ENCODE peak calls at places on chromosomes 7 and 10, in four cellular contexts. One of them, this sample, is unnamed.

GRCh38 chr10:77696584-77696983 is 59.0 kb upstream of the KCNMA1 start:
- DNase-seq in activated T-helper 9 cell treated with anti-CD3 and anti-CD28 coated beads, Interleukin-2, amount 50 U/mL, for 16 hours: no peak
- DNase-seq in right cardiac atrium: no peak
- DNase-seq in T-helper 17 cell: no peak
- DNase-seq in this sample: no peak

GRCh38 chr10:22445460-22445859 is 100.2 kb downstream of the SPAG6 start:
- DNase-seq in T-helper 17 cell: no peak
- DNase-seq in right cardiac atrium: no peak
- DNase-seq in activated T-helper 9 cell treated with anti-CD3 and anti-CD28 coated beads, Interleukin-2, amount 50 U/mL, for 16 hours: no peak
- DNase-seq in this sample: no peak

GRCh38 chr7:23520582-23520981 is 11.2 kb downstream of the TRA2A start:
- DNase-seq in activated T-helper 9 cell treated with anti-CD3 and anti-CD28 coated beads, Interleukin-2, amount 50 U/mL, for 16 hours: no peak
- DNase-seq in T-helper 17 cell: no peak
- DNase-seq in right cardiac atrium: no peak
- DNase-seq in this sample: no peak

GRCh38 chr10:78047314-78047891 is 13.7 kb downstream of the RPS24 start:
- DNase-seq in T-helper 17 cell: peak; percentile 81
- DNase-seq in activated T-helper 9 cell treated with anti-CD3 and anti-CD28 coated beads, Interleukin-2, amount 50 U/mL, for 16 hours: peak; percentile 62
- DNase-seq in right cardiac atrium: peak; percentile 89
- DNase-seq in this sample: peak; percentile 64

GRCh38 chr10:48284002-48284546 is 9.6 kb upstream of the FRMPD2 start:
- DNase-seq in right cardiac atrium: no peak
- DNase-seq in activated T-helper 9 cell treated with anti-CD3 and anti-CD28 coated beads, Interleukin-2, amount 50 U/mL, for 16 hours: no peak
- DNase-seq in T-helper 17 cell: no peak
- DNase-seq in this sample: no peak

GRCh38 chr10:56561336-56561735 is 200.3 kb upstream of the ZWINT start:
- DNase-seq in right cardiac atrium: no peak
- DNase-seq in activated T-helper 9 cell treated with anti-CD3 and anti-CD28 coated beads, Interleukin-2, amount 50 U/mL, for 16 hours: no peak
- DNase-seq in T-helper 17 cell: no peak
- DNase-seq in this sample: no peak

GRCh38 chr10:112874982-112875381 is 75.1 kb upstream of the TCF7L2 start:
- DNase-seq in activated T-helper 9 cell treated with anti-CD3 and anti-CD28 coated beads, Interleukin-2, amount 50 U/mL, for 16 hours: no peak
- DNase-seq in right cardiac atrium: no peak
- DNase-seq in T-helper 17 cell: no peak
- DNase-seq in this sample: no peak

GRCh38 chr10:80535671-80536360 is 1.9 kb upstream of the SH2D4B start:
- DNase-seq in activated T-helper 9 cell treated with anti-CD3 and anti-CD28 coated beads, Interleukin-2, amount 50 U/mL, for 16 hours: peak; percentile 63
- DNase-seq in right cardiac atrium: peak; percentile 69
- DNase-seq in T-helper 17 cell: peak; percentile 59
- DNase-seq in this sample: peak; percentile 48

GRCh38 chr10:120824864-120825263 is 26.3 kb upstream of the WDR11 start:
- DNase-seq in activated T-helper 9 cell treated with anti-CD3 and anti-CD28 coated beads, Interleukin-2, amount 50 U/mL, for 16 hours: no peak
- DNase-seq in right cardiac atrium: no peak
- DNase-seq in T-helper 17 cell: no peak
- DNase-seq in this sample: peak; percentile 54

GRCh38 chr7:124033093-124033806 is 383 bp upstream of the TMEM229A start:
- DNase-seq in activated T-helper 9 cell treated with anti-CD3 and anti-CD28 coated beads, Interleukin-2, amount 50 U/mL, for 16 hours: no peak
- DNase-seq in right cardiac atrium: peak; percentile 22
- DNase-seq in T-helper 17 cell: no peak
- DNase-seq in this sample: no peak

GRCh38 chr7:91243591-91244368 is 20.5 kb upstream of the FZD1 start:
- DNase-seq in T-helper 17 cell: no peak
- DNase-seq in right cardiac atrium: no peak
- DNase-seq in activated T-helper 9 cell treated with anti-CD3 and anti-CD28 coated beads, Interleukin-2, amount 50 U/mL, for 16 hours: no peak
- DNase-seq in this sample: no peak

GRCh38 chr7:149741629-149742028 is 31.8 kb downstream of the ZNF467 start:
- DNase-seq in T-helper 17 cell: no peak
- DNase-seq in activated T-helper 9 cell treated with anti-CD3 and anti-CD28 coated beads, Interleukin-2, amount 50 U/mL, for 16 hours: no peak
- DNase-seq in right cardiac atrium: no peak
- DNase-seq in this sample: no peak

GRCh38 chr7:96221888-96222287 is 100.0 kb downstream of the SLC25A13 start:
- DNase-seq in right cardiac atrium: no peak
- DNase-seq in activated T-helper 9 cell treated with anti-CD3 and anti-CD28 coated beads, Interleukin-2, amount 50 U/mL, for 16 hours: no peak
- DNase-seq in T-helper 17 cell: no peak
- DNase-seq in this sample: no peak

GRCh38 chr10:109429956-109430760 is 493.2 kb downstream of the XPNPEP1 start:
- DNase-seq in right cardiac atrium: no peak
- DNase-seq in activated T-helper 9 cell treated with anti-CD3 and anti-CD28 coated beads, Interleukin-2, amount 50 U/mL, for 16 hours: no peak
- DNase-seq in T-helper 17 cell: no peak
- DNase-seq in this sample: no peak

GRCh38 chr7:158818325-158819213 is 10.7 kb downstream of the ESYT2 start:
- DNase-seq in right cardiac atrium: peak; percentile 93
- DNase-seq in activated T-helper 9 cell treated with anti-CD3 and anti-CD28 coated beads, Interleukin-2, amount 50 U/mL, for 16 hours: peak; percentile 56
- DNase-seq in T-helper 17 cell: peak; percentile 60
- DNase-seq in this sample: peak; percentile 95

GRCh38 chr10:23340346-23340745 is 4.3 kb downstream of the C10orf67 start:
- DNase-seq in right cardiac atrium: no peak
- DNase-seq in activated T-helper 9 cell treated with anti-CD3 and anti-CD28 coated beads, Interleukin-2, amount 50 U/mL, for 16 hours: no peak
- DNase-seq in T-helper 17 cell: no peak
- DNase-seq in this sample: no peak

GRCh38 chr10:132607961-132608495 is 70.4 kb downstream of the INPP5A start:
- DNase-seq in right cardiac atrium: peak; percentile 11
- DNase-seq in activated T-helper 9 cell treated with anti-CD3 and anti-CD28 coated beads, Interleukin-2, amount 50 U/mL, for 16 hours: no peak
- DNase-seq in T-helper 17 cell: no peak
- DNase-seq in this sample: no peak

GRCh38 chr7:22572292-22572691 is 72.3 kb upstream of the STEAP1B start:
- DNase-seq in activated T-helper 9 cell treated with anti-CD3 and anti-CD28 coated beads, Interleukin-2, amount 50 U/mL, for 16 hours: no peak
- DNase-seq in T-helper 17 cell: no peak
- DNase-seq in right cardiac atrium: no peak
- DNase-seq in this sample: no peak

GRCh38 chr7:133434246-133434865 is 181.5 kb downstream of the EXOC4 start:
- DNase-seq in right cardiac atrium: no peak
- DNase-seq in T-helper 17 cell: no peak
- DNase-seq in activated T-helper 9 cell treated with anti-CD3 and anti-CD28 coated beads, Interleukin-2, amount 50 U/mL, for 16 hours: no peak
- DNase-seq in this sample: no peak

GRCh38 chr7:95608344-95609173 is 12.2 kb upstream of the PDK4 start:
- DNase-seq in activated T-helper 9 cell treated with anti-CD3 and anti-CD28 coated beads, Interleukin-2, amount 50 U/mL, for 16 hours: no peak
- DNase-seq in T-helper 17 cell: no peak
- DNase-seq in right cardiac atrium: peak; percentile 94
- DNase-seq in this sample: peak; percentile 60

GRCh38 chr10:126617208-126617607 is 53.3 kb downstream of the C10orf90 start:
- DNase-seq in T-helper 17 cell: no peak
- DNase-seq in activated T-helper 9 cell treated with anti-CD3 and anti-CD28 coated beads, Interleukin-2, amount 50 U/mL, for 16 hours: no peak
- DNase-seq in right cardiac atrium: no peak
- DNase-seq in this sample: no peak

GRCh38 chr10:74748632-74749031 is 77.8 kb upstream of the KAT6B start:
- DNase-seq in right cardiac atrium: no peak
- DNase-seq in T-helper 17 cell: no peak
- DNase-seq in activated T-helper 9 cell treated with anti-CD3 and anti-CD28 coated beads, Interleukin-2, amount 50 U/mL, for 16 hours: no peak
- DNase-seq in this sample: no peak

GRCh38 chr7:41882271-41882670 is 179.4 kb upstream of the INHBA start:
- DNase-seq in right cardiac atrium: no peak
- DNase-seq in activated T-helper 9 cell treated with anti-CD3 and anti-CD28 coated beads, Interleukin-2, amount 50 U/mL, for 16 hours: no peak
- DNase-seq in T-helper 17 cell: no peak
- DNase-seq in this sample: no peak

GRCh38 chr7:32047075-32047474 is 23.1 kb downstream of the PDE1C start:
- DNase-seq in T-helper 17 cell: no peak
- DNase-seq in right cardiac atrium: no peak
- DNase-seq in activated T-helper 9 cell treated with anti-CD3 and anti-CD28 coated beads, Interleukin-2, amount 50 U/mL, for 16 hours: no peak
- DNase-seq in this sample: no peak

GRCh38 chr7:149067869-149068268 is 22.6 kb downstream of the ZNF786 start:
- DNase-seq in activated T-helper 9 cell treated with anti-CD3 and anti-CD28 coated beads, Interleukin-2, amount 50 U/mL, for 16 hours: no peak
- DNase-seq in T-helper 17 cell: no peak
- DNase-seq in right cardiac atrium: no peak
- DNase-seq in this sample: no peak

GRCh38 chr10:78864761-78865517 is 203.8 kb upstream of the ZMIZ1 start:
- DNase-seq in activated T-helper 9 cell treated with anti-CD3 and anti-CD28 coated beads, Interleukin-2, amount 50 U/mL, for 16 hours: no peak
- DNase-seq in right cardiac atrium: no peak
- DNase-seq in T-helper 17 cell: no peak
- DNase-seq in this sample: no peak

GRCh38 chr7:127438836-127439235 is 46.3 kb upstream of the ZNF800 start:
- DNase-seq in activated T-helper 9 cell treated with anti-CD3 and anti-CD28 coated beads, Interleukin-2, amount 50 U/mL, for 16 hours: no peak
- DNase-seq in right cardiac atrium: no peak
- DNase-seq in T-helper 17 cell: no peak
- DNase-seq in this sample: no peak

GRCh38 chr7:4268040-4268965 is 413.8 kb upstream of the FOXK1 start:
- DNase-seq in right cardiac atrium: no peak
- DNase-seq in activated T-helper 9 cell treated with anti-CD3 and anti-CD28 coated beads, Interleukin-2, amount 50 U/mL, for 16 hours: no peak
- DNase-seq in T-helper 17 cell: no peak
- DNase-seq in this sample: no peak

GRCh38 chr10:128943111-128943510 is 523.9 kb upstream of the MGMT start:
- DNase-seq in activated T-helper 9 cell treated with anti-CD3 and anti-CD28 coated beads, Interleukin-2, amount 50 U/mL, for 16 hours: no peak
- DNase-seq in T-helper 17 cell: no peak
- DNase-seq in right cardiac atrium: no peak
- DNase-seq in this sample: no peak

This sample was measured in HCT116.